ENCODE peak calls at places on chromosomes 11 and 22, in ten cellular contexts. I is caudate nucleus; Y is A549; Q is effector memory CD4-positive, alpha-beta T cell; U is HCT116; G is left ventricle myocardium inferior; M is aorta; H is hepatocyte; D is osteoblast; F is cardiac muscle cell. S is an unnamed sample.

GRCh38 chr11:134047586-134047999 is 21.3 kb upstream of the JAM3 start:
- DNase-seq in Y (no peak), M (peak; percentile 95), H (no peak), U (no peak), Q (no peak), I (peak; percentile 90), G (peak; percentile 81), D (peak; percentile 98), F (peak; percentile 91), S (peak; percentile 59)

GRCh38 chr11:27020736-27021135 is 19.9 kb upstream of the BBOX1 start:
- DNase-seq in Y (no peak), D (no peak), F (peak; percentile 49), Q (no peak), I (no peak), U (no peak), M (no peak), H (peak; percentile 42), G (no peak), S (no peak)

GRCh38 chr11:118305726-118306125 is 1.2 kb downstream of the CD3E start:
- DNase-seq in D (no peak), F (no peak), U (no peak), Y (no peak), I (no peak), M (no peak), Q (no peak), H (no peak), G (no peak), S (no peak)

GRCh38 chr11:126992804-126993111 is 7.8 kb downstream of the KIRREL3 start:
- DNase-seq in D (peak; percentile 80), G (no peak), Y (no peak), F (peak; percentile 53), H (no peak), Q (no peak), M (no peak), U (no peak), I (no peak), S (no peak)

GRCh38 chr22:17483670-17484372 is 79.5 kb upstream of the SLC25A18 start:
- DNase-seq in Y (no peak), Q (no peak), H (peak; percentile 40), D (no peak), F (peak; percentile 7), M (no peak), I (no peak), G (no peak), U (no peak), S (no peak)

GRCh38 chr11:20337526-20338154 is 25.9 kb upstream of the HTATIP2 start:
- DNase-seq in U (peak; percentile 27), I (peak; percentile 19), H (peak; percentile 54), G (no peak), Q (no peak), F (peak; percentile 54), M (no peak), D (peak; percentile 73), Y (peak; percentile 38), S (no peak)

GRCh38 chr22:29216011-29216872 is 10.5 kb downstream of the EMID1 start:
- DNase-seq in U (no peak), G (no peak), D (peak; percentile 80), M (no peak), Y (no peak), I (no peak), Q (no peak), H (no peak), F (no peak), S (no peak)

GRCh38 chr11:79400717-79401330 is 40.0 kb downstream of the TENM4 start:
- DNase-seq in Y (peak; percentile 22), M (peak; percentile 79), U (no peak), G (peak; percentile 36), I (peak; percentile 45), Q (no peak), D (peak; percentile 72), H (peak; percentile 46), F (peak; percentile 44), S (no peak)

GRCh38 chr11:44110231-44110679 is 14.8 kb downstream of the EXT2 start:
- DNase-seq in Q (no peak), G (peak; percentile 50), Y (peak; percentile 72), I (peak; percentile 65), M (no peak), U (no peak), H (peak; percentile 62), F (peak; percentile 63), D (no peak), S (peak; percentile 43)

GRCh38 chr11:73983764-73984543 is 1.3 kb upstream of the UCP2 start:
- DNase-seq in Q (no peak), G (no peak), Y (no peak), I (no peak), D (peak; percentile 74), F (no peak), U (no peak), H (no peak), M (peak; percentile 55), S (no peak)

GRCh38 chr22:47092896-47093311 is 330.5 kb downstream of the TBC1D22A start:
- DNase-seq in G (no peak), D (peak; percentile 92), Y (no peak), M (no peak), I (peak; percentile 82), U (no peak), H (no peak), F (peak; percentile 88), Q (no peak), S (no peak)

GRCh38 chr11:57646756-57647303 is 2.9 kb downstream of the YPEL4 start:
- DNase-seq in Q (no peak), F (peak; percentile 15), U (no peak), D (peak; percentile 11), Y (no peak), M (no peak), I (no peak), H (peak; percentile 34), G (no peak), S (no peak)

DNA sequence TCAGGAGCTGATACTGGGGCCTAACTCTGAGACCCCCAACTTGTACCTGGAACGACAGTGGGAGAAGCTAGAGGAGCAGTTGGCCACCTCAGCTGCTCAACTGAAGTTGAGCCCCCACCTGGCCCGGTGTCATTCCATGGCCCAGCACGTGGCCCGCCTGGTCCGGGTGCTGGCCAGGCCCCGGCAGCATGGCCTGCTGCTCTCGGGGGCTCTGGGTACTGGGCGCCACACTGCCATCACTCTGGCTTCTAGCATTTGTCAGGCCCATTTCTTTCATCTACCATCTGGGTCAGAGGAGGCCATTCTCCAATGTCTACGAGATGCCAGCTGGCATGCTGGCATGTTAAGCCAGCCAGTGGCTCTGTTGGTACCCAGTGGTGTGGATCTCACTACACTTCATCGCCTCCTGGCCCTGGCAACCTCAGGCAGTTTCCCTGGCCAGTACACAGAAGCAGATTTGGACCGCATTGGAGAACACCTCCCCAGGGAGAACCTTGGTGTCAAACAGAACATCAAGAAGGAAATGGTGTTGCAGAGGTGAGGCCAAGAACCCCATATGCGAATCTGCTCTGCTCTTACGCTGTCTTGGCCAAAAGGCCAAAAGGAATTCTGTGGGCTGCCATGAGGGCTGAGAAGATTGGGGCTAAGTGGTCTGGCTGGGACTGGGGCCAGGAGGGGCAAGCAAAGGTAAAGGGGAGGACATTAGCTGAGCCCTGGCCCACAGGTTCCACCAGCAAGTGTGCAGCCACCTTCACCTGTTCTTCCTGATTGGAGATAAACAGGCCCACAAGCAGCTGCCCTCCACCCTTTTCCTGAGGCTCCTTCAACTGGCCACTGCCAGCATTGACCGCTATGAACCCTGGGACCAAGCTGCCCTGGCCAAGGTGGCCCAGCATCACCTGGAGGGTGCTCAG is 45.4 kb downstream of the RRP8 start:
- DNase-seq in I (no peak), U (no peak), M (peak; percentile 45), F (no peak), H (no peak), Q (no peak), G (peak; percentile 57), D (peak; percentile 57), Y (no peak), S (peak; percentile 24)
- H3K27ac ChIP-seq in I (no peak overlapping the region), U (no peak overlapping the region), M (no peak overlapping the region), F (no peak overlapping the region), H (no peak overlapping the region), Q (no peak overlapping the region), G (peak overlapping the region; percentile 9), D (no peak overlapping the region), Y (no peak overlapping the region), S (no peak overlapping the region)

DNA sequence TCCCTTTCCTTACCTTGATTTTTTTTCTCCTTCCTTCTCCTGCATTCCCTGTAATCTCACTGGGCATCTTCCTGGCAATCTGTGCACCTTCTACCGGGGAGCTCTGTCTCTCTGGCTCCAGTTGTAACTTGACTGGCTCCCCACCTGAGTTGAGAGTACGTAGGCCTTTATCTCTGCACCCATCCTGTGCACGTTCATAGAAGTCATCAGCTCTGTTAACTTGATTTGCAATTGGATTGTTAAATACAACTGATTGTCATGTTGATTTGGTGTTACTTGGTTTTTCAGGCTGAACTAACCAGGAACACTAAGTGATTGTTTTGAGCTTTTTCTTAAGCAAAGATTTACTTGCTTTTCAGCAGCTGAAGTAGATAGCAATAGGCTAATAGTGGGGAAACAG is 11.8 kb downstream of the SWAP70 start:
- DNase-seq in M (no peak), F (no peak), D (no peak), G (no peak), Y (no peak), Q (no peak), I (no peak), U (no peak), H (no peak), S (no peak)
- H3K27ac ChIP-seq in M (peak overlapping the region; percentile 25), F (peak overlapping the region; percentile 15), D (no peak overlapping the region), G (no peak overlapping the region), Y (no peak overlapping the region), Q (no peak overlapping the region), I (no peak overlapping the region), U (no peak overlapping the region), H (no peak overlapping the region), S (no peak overlapping the region)

GRCh38 chr22:24460418-24461089 is 33.2 kb downstream of the ADORA2A start:
- DNase-seq in M (no peak), Y (no peak), H (peak; percentile 43), Q (no peak), G (no peak), D (no peak), I (no peak), F (peak; percentile 47), U (no peak), S (no peak)
- H3K27ac ChIP-seq in M (no peak overlapping the region), Y (no peak overlapping the region), H (peak overlapping the region; percentile 49), Q (no peak overlapping the region), G (peak overlapping the region; percentile 64), D (no peak overlapping the region), I (no peak overlapping the region), F (peak overlapping the region; percentile 74), U (no peak overlapping the region), S (no peak overlapping the region)

DNA sequence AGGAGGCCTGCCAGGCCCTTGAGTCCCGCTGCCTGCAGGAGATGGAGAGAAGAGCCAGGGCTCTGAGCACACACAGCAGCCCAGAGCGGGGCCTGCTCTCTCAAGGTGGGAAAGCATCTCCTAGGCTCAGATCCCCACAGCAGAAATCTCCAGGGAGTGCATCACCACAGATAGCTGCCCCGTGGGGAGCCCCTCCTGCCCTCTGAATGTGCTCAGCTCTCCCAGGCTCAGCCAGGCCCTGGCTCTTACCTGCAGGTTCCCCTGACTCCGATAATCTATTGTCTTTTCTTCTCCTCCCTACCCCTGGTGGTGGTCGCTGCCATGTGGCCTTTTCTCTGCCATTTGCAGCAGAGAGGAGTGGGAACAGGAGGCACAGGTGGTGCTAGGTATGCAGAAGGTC is 49.9 kb downstream of the BTG4 start:
- DNase-seq in Y (no peak), U (no peak), G (no peak), Q (no peak), D (no peak), F (no peak), I (no peak), M (no peak), H (no peak), S (no peak)
- H3K27ac ChIP-seq in Y (no peak overlapping the region), U (no peak overlapping the region), G (no peak overlapping the region), Q (no peak overlapping the region), D (no peak overlapping the region), F (no peak overlapping the region), I (no peak overlapping the region), M (no peak overlapping the region), H (no peak overlapping the region), S (no peak overlapping the region)